ENCODE peak calls at places on chromosomes 3 and 15, in four cellular contexts. M, U, T and S are unnamed samples.

GRCh38 chr3:182909318-182910040 is 70.9 kb downstream of the DCUN1D1 start:
- DNase-seq in U (no peak), M (peak), T (no peak), S (no peak)

GRCh38 chr3:184565421-184566211 is 4.0 kb downstream of the EPHB3 start:
- DNase-seq in M (peak), T (peak), U (peak), S (no peak)

GRCh38 chr3:66393486-66394260 is 107.1 kb downstream of the LRIG1 start:
- DNase-seq in T (peak), U (no peak), M (peak), S (no peak)

GRCh38 chr3:159787794-159788205 is 200.8 kb upstream of the IL12A start:
- DNase-seq in M (peak), T (peak), U (no peak), S (no peak)

GRCh38 chr3:184354121-184354728 is 7.2 kb downstream of the CLCN2 start:
- DNase-seq in M (no peak), T (no peak), U (peak), S (peak)

GRCh38 chr15:62665449-62665848 is 377.1 kb upstream of the TPM1 start:
- DNase-seq in M (peak), T (peak), U (no peak), S (no peak)

GRCh38 chr15:99578809-99579208 is 13.0 kb downstream of the MEF2A start:
- DNase-seq in M (peak), U (no peak), T (no peak), S (no peak)

GRCh38 chr3:146865175-146865755 is 260.1 kb upstream of the PLSCR5 start:
- DNase-seq in M (no peak), U (no peak), T (no peak), S (no peak)

GRCh38 chr3:71001303-71001702 is 582.2 kb downstream of the FOXP1 start:
- DNase-seq in U (no peak), T (no peak), M (no peak), S (no peak)

GRCh38 chr15:64762546-64762945 is 12.8 kb downstream of the RBPMS2 start:
- DNase-seq in U (no peak), M (no peak), T (no peak), S (no peak)

GRCh38 chr15:41790756-41791546 is 16.7 kb downstream of the MAPKBP1 start:
- DNase-seq in T (no peak), M (peak), U (no peak), S (no peak)

GRCh38 chr3:176697284-176697889 is 499.9 kb downstream of the TBL1XR1 start:
- DNase-seq in T (no peak), U (no peak), M (no peak), S (no peak)

GRCh38 chr3:97831140-97831539 is 9.3 kb downstream of the CRYBG3 start:
- DNase-seq in T (no peak), U (no peak), M (no peak), S (no peak)

GRCh38 chr15:63509933-63510547 is 5.6 kb downstream of the USP3 start:
- DNase-seq in M (peak), T (no peak), U (no peak), S (no peak)

DNA sequence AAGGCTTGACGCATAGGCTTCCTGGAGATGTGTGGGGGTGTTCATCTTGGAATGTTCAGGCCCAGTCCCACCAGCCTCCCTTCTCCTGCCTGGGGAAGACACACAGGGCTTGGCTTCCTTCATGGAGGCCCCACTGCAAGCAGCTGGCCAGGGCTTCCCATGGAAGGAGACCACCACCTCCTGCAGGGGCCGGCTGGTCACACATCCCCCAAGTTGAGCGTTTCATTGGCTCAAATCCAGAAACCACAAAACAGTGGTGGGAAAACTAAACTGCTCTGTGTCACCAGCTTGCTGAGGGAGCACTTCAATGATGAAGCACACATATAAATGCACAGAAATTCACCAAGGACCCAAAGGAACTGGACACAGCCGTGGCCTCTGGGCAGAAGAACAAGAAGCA is 8.3 kb downstream of the IQSEC1 start:
- DNase-seq in M (no peak), U (no peak), T (no peak), S (no peak)
- H3K4me3 ChIP-seq in M (no peak), U (no peak), T (no peak), S (no peak)

DNA sequence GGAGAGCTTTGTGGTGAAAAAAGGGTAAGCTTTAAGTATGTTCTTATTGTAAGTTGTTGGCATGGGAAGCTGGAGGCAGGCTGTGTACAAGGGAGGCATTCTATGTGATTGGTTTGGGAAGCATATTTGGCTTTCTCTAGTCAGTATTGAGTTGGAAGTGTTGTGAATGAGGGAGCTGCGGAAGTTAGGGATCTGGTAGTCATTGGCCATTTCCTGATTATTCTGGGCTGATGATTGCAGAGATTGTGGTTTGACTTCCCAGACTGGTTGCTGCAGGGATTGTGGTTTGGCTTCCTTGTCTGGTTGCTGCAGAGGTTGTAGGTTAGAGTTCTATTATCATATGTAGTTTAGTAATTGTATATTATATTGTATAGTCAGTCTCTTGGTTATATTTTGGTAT is 21.0 kb downstream of the STXBP5L start:
- DNase-seq in T (no peak), U (no peak), M (no peak), S (no peak)
- H3K4me3 ChIP-seq in T (no peak), U (no peak), M (no peak), S (no peak)

GRCh38 chr15:66870880-66871388 is 168.9 kb downstream of the SMAD6 start:
- DNase-seq in M (no peak), U (no peak), T (no peak), S (no peak)
- H3K4me3 ChIP-seq in M (no peak), U (no peak), T (no peak), S (no peak)

GRCh38 chr15:96334017-96334704 is 3.7 kb downstream of the NR2F2 start:
- DNase-seq in T (no peak), M (peak), U (no peak), S (no peak)
- H3K4me3 ChIP-seq in T (peak), M (peak), U (peak), S (peak)

DNA sequence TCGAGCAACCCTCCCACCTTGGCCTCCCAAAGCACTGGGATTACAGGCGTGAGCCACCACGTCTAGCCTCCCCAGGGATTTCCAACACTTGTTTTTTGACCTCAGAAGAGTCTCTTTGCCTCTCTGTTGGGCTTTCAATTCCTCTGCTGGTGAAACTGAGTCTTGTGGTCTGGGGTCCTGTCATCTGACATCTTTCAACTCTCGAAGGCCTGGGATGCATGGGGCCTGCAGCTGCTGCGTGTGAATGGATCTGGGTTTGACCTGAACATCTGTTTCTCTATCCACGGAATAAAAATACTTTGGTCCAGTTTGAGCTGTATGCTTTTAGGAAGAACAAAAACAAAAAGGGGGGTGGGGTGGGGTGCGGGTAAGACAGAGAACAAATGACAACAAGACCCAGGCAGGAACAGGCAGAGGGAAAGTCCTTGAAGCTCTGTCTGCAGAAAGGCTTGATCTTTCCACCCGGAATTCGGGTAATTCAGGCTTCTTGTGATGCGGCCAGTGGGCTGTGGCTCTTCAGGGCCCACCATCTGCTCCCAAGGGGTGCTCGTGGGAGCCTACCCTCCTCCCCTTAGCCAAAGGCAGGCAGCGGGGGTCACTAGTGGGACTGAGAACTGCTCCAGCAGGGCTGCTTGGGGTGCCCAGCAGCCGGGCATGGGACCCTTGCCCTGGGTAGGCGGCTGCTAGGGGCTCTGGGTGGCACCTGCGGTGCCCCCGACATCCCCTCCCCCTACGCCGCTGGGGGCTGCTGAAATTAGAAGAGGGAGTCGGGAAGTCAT is 71.5 kb downstream of the SLC12A8 start:
- DNase-seq in T (no peak), M (no peak), U (no peak), S (no peak)
- H3K4me3 ChIP-seq in T (no peak), M (no peak), U (no peak), S (no peak)